ENCODE peak calls at places on chromosomes 1 and 21, in nine cellular contexts. H, E, O, R, P, N, B, J and G are unnamed samples.

GRCh38 chr21:44800971-44801467 is 601 bp downstream of the UBE2G2 start:
- DNase-seq in H (no peak), E (peak; percentile 61), O (peak; percentile 37), R (no peak), P (no peak), N (no peak), B (no peak), J (peak; percentile 32), G (no peak)

GRCh38 chr1:224759570-224760562 is 143.7 kb downstream of the CNIH3 start:
- DNase-seq in H (no peak), E (no peak), O (no peak), R (no peak), P (no peak), N (no peak), B (no peak), J (no peak), G (no peak)

GRCh38 chr1:222904451-222904850 is 89.6 kb downstream of the DISP1 start:
- DNase-seq in H (no peak), E (no peak), O (no peak), R (no peak), P (no peak), N (no peak), B (no peak), J (no peak), G (no peak)

GRCh38 chr1:172699111-172699510 is 40.2 kb downstream of the FASLG start:
- DNase-seq in H (no peak), E (peak; percentile 79), O (no peak), R (no peak), P (peak; percentile 77), N (no peak), B (no peak), J (peak; percentile 23), G (no peak)

GRCh38 chr1:12475947-12476346 is 142.1 kb downstream of the DHRS3 start:
- DNase-seq in H (no peak), E (no peak), O (no peak), R (no peak), P (no peak), N (no peak), B (no peak), J (no peak), G (no peak)

GRCh38 chr1:218262259-218262658 is 22.8 kb upstream of the RRP15 start:
- DNase-seq in H (no peak), E (no peak), O (no peak), R (no peak), P (no peak), N (no peak), B (no peak), J (no peak), G (no peak)

GRCh38 chr1:36971832-36972231 is 62.5 kb downstream of the GRIK3 start:
- DNase-seq in H (no peak), E (no peak), O (no peak), R (no peak), P (no peak), N (no peak), B (no peak), J (no peak), G (no peak)

GRCh38 chr1:46466477-46467182 is 23.0 kb upstream of the DMBX1 start:
- DNase-seq in H (no peak), E (peak; percentile 58), O (peak; percentile 35), R (peak; percentile 27), P (no peak), N (no peak), B (peak; percentile 83), J (no peak), G (no peak)

GRCh38 chr1:229139320-229139719 is 131.6 kb upstream of the RAB4A start:
- DNase-seq in H (no peak), E (no peak), O (no peak), R (no peak), P (no peak), N (no peak), B (no peak), J (no peak), G (no peak)

GRCh38 chr1:47781171-47781959 is 215.8 kb downstream of the TRABD2B start:
- DNase-seq in H (no peak), E (no peak), O (peak; percentile 15), R (no peak), P (no peak), N (no peak), B (no peak), J (no peak), G (no peak)

GRCh38 chr1:7341145-7341900 is 429.8 kb upstream of the VAMP3 start:
- DNase-seq in H (no peak), E (peak; percentile 18), O (peak; percentile 58), R (peak; percentile 18), P (no peak), N (no peak), B (peak; percentile 47), J (peak; percentile 36), G (no peak)

GRCh38 chr1:58895082-58895481 is 111.2 kb upstream of the JUN start:
- DNase-seq in H (no peak), E (no peak), O (no peak), R (no peak), P (no peak), N (no peak), B (no peak), J (peak; percentile 31), G (no peak)

GRCh38 chr1:68973459-68974244 is 476.8 kb upstream of the DEPDC1 start:
- DNase-seq in H (no peak), E (peak; percentile 76), O (no peak), R (no peak), P (no peak), N (no peak), B (no peak), J (no peak), G (no peak)

GRCh38 chr1:232891116-232891515 is 59.3 kb upstream of the NTPCR start:
- DNase-seq in H (no peak), E (peak; percentile 89), O (no peak), R (no peak), P (no peak), N (no peak), B (no peak), J (no peak), G (no peak)

GRCh38 chr1:108716437-108717230 is 3.9 kb downstream of the FNDC7 start:
- DNase-seq in H (no peak), E (no peak), O (no peak), R (no peak), P (no peak), N (no peak), B (no peak), J (no peak), G (no peak)

GRCh38 chr1:31216016-31216415 is 23.7 kb downstream of the NKAIN1 start:
- DNase-seq in H (no peak), E (peak; percentile 17), O (peak; percentile 74), R (peak; percentile 68), P (no peak), N (no peak), B (no peak), J (peak; percentile 54), G (no peak)

DNA sequence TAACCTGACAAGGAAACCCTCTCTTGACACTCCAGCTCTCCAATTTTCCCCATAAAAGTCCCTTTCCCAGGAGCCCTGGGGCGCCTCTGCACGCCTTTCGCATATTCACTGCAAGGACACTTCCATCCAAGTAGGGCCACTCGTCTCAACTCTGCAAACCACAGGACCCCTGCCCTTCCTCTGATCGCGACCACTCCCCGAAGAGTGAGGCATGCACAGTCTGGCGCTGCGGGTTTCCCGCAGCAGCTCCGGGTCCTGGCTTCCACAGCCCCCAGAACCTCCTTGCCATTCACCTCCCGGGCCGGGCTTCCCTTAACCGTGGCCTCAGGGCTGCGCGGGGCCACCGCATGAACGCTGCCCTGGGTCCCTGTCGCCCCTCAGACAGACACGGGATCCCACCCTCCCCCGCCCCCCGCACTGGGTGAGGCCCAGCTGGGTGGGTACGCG is 399 bp downstream of the ETV3 start:
- DNase-seq in H (no peak), E (peak; percentile 30), O (peak; percentile 28), R (no peak), P (peak; percentile 53), N (no peak), B (no peak), J (no peak), G (no peak)
- H3K4me1 ChIP-seq in H (peaks cover 26% of the 10 kb centered on the region), E (peaks cover 22% of the 10 kb centered on the region), O (peaks cover 28% of the 10 kb centered on the region), R (peaks cover 28% of the 10 kb centered on the region), P (peaks cover 59% of the 10 kb centered on the region), N (peaks cover 50% of the 10 kb centered on the region), B (no peaks in the 10 kb centered on the region), J (peaks cover 7% of the 10 kb centered on the region), G (peaks cover 45% of the 10 kb centered on the region)

GRCh38 chr1:99003911-99004269 is 771 bp downstream of the PLPPR5 start:
- DNase-seq in H (no peak), E (no peak), O (no peak), R (no peak), P (no peak), N (no peak), B (no peak), J (no peak), G (no peak)
- H3K4me3 ChIP-seq in H (peak overlapping the region; percentile 58), E (peak overlapping the region; percentile 70), O (peak overlapping the region; percentile 72), R (no peak overlapping the region), P (peak overlapping the region; percentile 44), N (no peak overlapping the region), B (no peak overlapping the region), J (no peak overlapping the region), G (no peak overlapping the region)

DNA sequence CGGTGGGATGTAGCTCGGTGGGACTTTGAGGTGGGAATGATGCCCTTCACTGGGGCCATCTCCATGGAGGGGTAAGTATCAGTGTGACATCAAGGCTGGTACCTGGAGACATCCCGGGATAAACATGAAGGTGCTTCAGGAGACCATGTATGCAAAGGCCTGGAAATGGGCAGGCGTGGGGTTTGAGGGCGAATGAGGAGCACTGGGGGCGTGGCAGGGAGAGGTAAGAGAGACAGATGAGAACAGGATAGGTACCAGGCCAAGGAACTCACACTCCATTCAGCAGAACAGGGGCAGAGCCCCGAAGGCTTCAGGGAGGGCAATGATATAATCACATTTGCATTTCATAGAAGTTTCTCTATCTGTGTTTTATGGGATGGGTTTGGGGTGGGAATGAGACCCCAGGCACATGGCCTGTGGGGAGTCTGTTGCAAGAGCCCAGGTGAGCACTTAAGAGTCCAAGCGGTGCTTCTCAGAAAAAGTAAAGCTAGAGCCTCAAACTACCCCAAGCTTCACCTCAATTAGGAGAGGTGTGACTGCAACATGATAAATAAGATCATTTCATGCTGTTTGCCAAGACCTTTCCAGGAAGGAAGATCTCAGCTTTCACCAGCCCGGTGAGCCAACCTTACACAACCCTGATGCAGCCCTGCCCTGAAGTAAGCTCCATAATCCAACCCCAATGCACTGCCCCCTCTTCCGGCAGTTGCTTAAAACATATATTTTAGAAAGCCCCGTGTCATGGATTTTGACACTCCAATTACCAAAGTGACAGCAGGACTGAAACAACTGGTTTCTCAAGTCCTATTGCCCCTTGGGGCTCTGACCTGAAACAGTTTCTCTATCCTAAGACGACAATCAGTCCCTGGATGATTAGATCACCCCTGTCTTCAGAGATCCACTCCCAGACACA is 7.4 kb downstream of the S100A9 start:
- DNase-seq in H (no peak), E (no peak), O (no peak), R (no peak), P (peak; percentile 17), N (no peak), B (no peak), J (no peak), G (no peak)
- H3K27me3 ChIP-seq in H (no peaks in the 10 kb centered on the region), E (peaks cover 25% of the 10 kb centered on the region), O (no peaks in the 10 kb centered on the region), R (no peaks in the 10 kb centered on the region), P (no peaks in the 10 kb centered on the region), N (no peaks in the 10 kb centered on the region), B (no peaks in the 10 kb centered on the region), J (no peaks in the 10 kb centered on the region), G (no peaks in the 10 kb centered on the region)

DNA sequence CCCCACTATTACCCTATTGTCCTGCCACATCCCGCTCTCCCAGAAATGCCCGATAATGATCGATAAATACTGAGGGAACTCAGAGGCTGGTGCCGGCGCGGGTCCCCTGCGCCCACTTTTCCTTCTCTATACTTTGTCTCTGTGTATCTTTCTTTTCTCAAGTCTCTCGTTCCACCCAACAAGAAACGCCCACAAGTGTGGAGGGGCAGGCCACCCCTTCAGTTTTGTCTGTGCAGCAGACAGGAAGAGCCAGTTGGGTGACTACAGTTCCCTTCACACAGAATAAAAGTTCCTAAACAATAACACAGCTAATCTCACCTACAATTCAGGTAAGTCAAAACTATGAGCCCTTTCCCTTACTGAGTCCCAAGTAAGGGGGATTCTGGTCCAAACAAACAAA is 423.7 kb downstream of the SMYD3 start:
- DNase-seq in H (no peak), E (no peak), O (no peak), R (no peak), P (no peak), N (no peak), B (no peak), J (no peak), G (no peak)
- H3K4me1 ChIP-seq in H (no peaks in the 10 kb centered on the region), E (no peaks in the 10 kb centered on the region), O (no peaks in the 10 kb centered on the region), R (no peaks in the 10 kb centered on the region), P (no peaks in the 10 kb centered on the region), N (no peaks in the 10 kb centered on the region), B (no peaks in the 10 kb centered on the region), J (no peaks in the 10 kb centered on the region), G (no peaks in the 10 kb centered on the region)